ENCODE peak calls at places on chromosome 2, in nine cellular contexts. G is neural progenitor cell, D is cardiac fibroblast, A is psoas muscle, Z is ovary, U is left ventricle myocardium inferior, I is heart right ventricle, K is astrocyte of the spinal cord, N is prostate gland. J is an unnamed sample.

GRCh38 chr2:195659114-195659513 is 2.1 kb downstream of the SLC39A10 start:
- DNase-seq in A (no peak), D (peak), G (no peak), K (peak), N (no peak), U (no peak), I (no peak), Z (no peak), J (no peak)

GRCh38 chr2:148645135-148645924 is 779 bp downstream of the EPC2 start:
- DNase-seq in N (peak), K (peak), G (peak), I (peak), Z (peak), A (peak), U (peak), D (peak), J (peak)

GRCh38 chr2:38797276-38797675 is 19.3 kb downstream of the GEMIN6 start:
- DNase-seq in U (no peak), Z (no peak), N (no peak), I (no peak), D (no peak), K (peak), G (no peak), A (no peak), J (no peak)

GRCh38 chr2:144560254-144560653 is 40.3 kb upstream of the ZEB2 start:
- DNase-seq in D (no peak), G (no peak), U (no peak), N (no peak), A (no peak), K (no peak), I (no peak), Z (no peak), J (no peak)

GRCh38 chr2:210502997-210503621 is 26.6 kb upstream of the LANCL1 start:
- DNase-seq in K (peak), A (peak), G (peak), Z (peak), D (peak), I (peak), N (no peak), U (peak), J (no peak)

GRCh38 chr2:225889452-225889851 is 489.9 kb downstream of the NYAP2 start:
- DNase-seq in D (peak), Z (no peak), K (peak), N (peak), A (no peak), U (no peak), G (peak), I (peak), J (no peak)

GRCh38 chr2:131148426-131148825 is 43.3 kb downstream of the PLEKHB2 start:
- DNase-seq in U (no peak), K (no peak), G (no peak), Z (no peak), N (no peak), A (no peak), I (no peak), D (no peak), J (no peak)

GRCh38 chr2:237344972-237345870 is 68.7 kb downstream of the COL6A3 start:
- DNase-seq in U (no peak), I (no peak), N (no peak), Z (no peak), G (no peak), D (no peak), A (no peak), K (peak), J (no peak)

GRCh38 chr2:188495990-188496431 is 204.3 kb downstream of the GULP1 start:
- DNase-seq in D (peak), G (no peak), Z (no peak), N (no peak), I (no peak), K (peak), A (no peak), U (no peak), J (no peak)

GRCh38 chr2:88059979-88060906 is 4.7 kb upstream of the KRCC1 start:
- DNase-seq in K (peak), D (peak), G (peak), N (no peak), A (no peak), U (no peak), I (no peak), Z (no peak), J (no peak)

GRCh38 chr2:240428245-240428644 is 7.2 kb upstream of the GPC1 start:
- DNase-seq in Z (no peak), D (no peak), I (no peak), A (no peak), U (no peak), K (no peak), G (no peak), N (no peak), J (no peak)

GRCh38 chr2:73114273-73114867 is 1.6 kb upstream of the RAB11FIP5 start:
- DNase-seq in D (no peak), U (no peak), Z (no peak), I (no peak), N (no peak), K (no peak), A (no peak), G (no peak), J (no peak)

GRCh38 chr2:21800356-21800755 is 676.6 kb downstream of the TDRD15 start:
- DNase-seq in G (no peak), D (no peak), U (no peak), I (no peak), K (no peak), N (no peak), Z (no peak), A (no peak), J (no peak)

GRCh38 chr2:239164281-239164871 is 236.4 kb downstream of the HDAC4 start:
- DNase-seq in I (no peak), U (peak), D (no peak), G (no peak), Z (no peak), A (peak), K (no peak), N (no peak), J (no peak)

GRCh38 chr2:227933891-227934290 is 62.5 kb downstream of the DAW1 start:
- DNase-seq in I (no peak), D (no peak), Z (no peak), N (no peak), U (no peak), K (no peak), A (no peak), G (peak), J (no peak)

GRCh38 chr2:227932403-227932802 is 61.0 kb downstream of the DAW1 start:
- DNase-seq in D (no peak), K (no peak), A (no peak), I (no peak), N (no peak), U (no peak), Z (no peak), G (no peak), J (no peak)

GRCh38 chr2:227932001-227932400 is 60.6 kb downstream of the DAW1 start:
- DNase-seq in U (no peak), G (no peak), Z (no peak), N (no peak), K (no peak), I (no peak), A (no peak), D (no peak), J (no peak)
- H3K4me3 ChIP-seq in U (no peak), G (no peak), Z (no peak), N (no peak), K (no peak), I (no peak), A (no peak), D (no peak), J (no peak)

GRCh38 chr2:47893771-47894170 is 12.5 kb downstream of the FBXO11 start:
- DNase-seq in D (no peak), U (no peak), G (no peak), I (no peak), K (no peak), Z (no peak), A (no peak), N (no peak), J (no peak)
- TF ChIP-seq CTCF in D (no peak), U (no peak), G (no peak), I (no peak), K (no peak), Z (no peak), A (no peak), N (no peak), J (no peak)

GRCh38 chr2:105779394-105779793 is 34.7 kb downstream of the NCK2 start:
- DNase-seq in U (no peak), K (no peak), N (no peak), D (no peak), A (no peak), I (no peak), G (no peak), Z (no peak), J (no peak)

GRCh38 chr2:105776560-105776928 is 31.8 kb downstream of the NCK2 start:
- DNase-seq in K (no peak), U (no peak), G (no peak), A (no peak), D (no peak), N (no peak), I (no peak), Z (no peak), J (no peak)

GRCh38 chr2:105778344-105778607 is 33.6 kb downstream of the NCK2 start:
- DNase-seq in G (no peak), Z (no peak), U (no peak), D (no peak), K (no peak), I (no peak), A (no peak), N (no peak), J (no peak)

GRCh38 chr2:105777071-105777482 is 32.4 kb downstream of the NCK2 start:
- DNase-seq in K (no peak), A (peak), G (no peak), I (no peak), U (no peak), Z (no peak), D (no peak), N (no peak), J (no peak)

GRCh38 chr2:105777506-105778343 is 33.0 kb downstream of the NCK2 start:
- DNase-seq in Z (no peak), A (no peak), G (no peak), N (no peak), U (no peak), K (no peak), D (no peak), I (no peak), J (no peak)
- H3K4me3 ChIP-seq in Z (no peak), A (no peak), G (no peak), N (no peak), U (no peak), K (no peak), D (no peak), I (no peak), J (no peak)

GRCh38 chr2:36469701-36470100 is 114.1 kb downstream of the CRIM1 start:
- DNase-seq in Z (no peak), D (peak), G (no peak), A (no peak), I (no peak), K (no peak), U (no peak), N (no peak), J (no peak)
- TF ChIP-seq CTCF in Z (no peak), D (no peak), G (no peak), A (no peak), I (no peak), K (no peak), U (no peak), N (no peak), J (no peak)